ENCODE peak calls at places on chromosomes 12 and 14, in four cellular contexts. W is A549, J is hepatocyte, L is mesothelial cell of epicardium. N is an unnamed sample.

GRCh38 chr12:108605000-108605689 is 7.3 kb upstream of the TMEM119 start:
- DNase-seq in W (no peak), J (no peak), L (no peak), N (no peak)

GRCh38 chr12:15856097-15856982 is 25.8 kb upstream of the STRAP start:
- DNase-seq in W (peak; percentile 78), J (peak; percentile 68), L (no peak), N (no peak)

GRCh38 chr12:3607039-3607719 is 116.2 kb downstream of the PRMT8 start:
- DNase-seq in W (no peak), J (no peak), L (no peak), N (no peak)

GRCh38 chr12:20006856-20007255 is 361.5 kb upstream of the PDE3A start:
- DNase-seq in W (no peak), J (no peak), L (no peak), N (no peak)

GRCh38 chr12:30827406-30828055 is 72.8 kb upstream of the CAPRIN2 start:
- DNase-seq in W (no peak), J (no peak), L (no peak), N (no peak)

GRCh38 chr12:50567926-50568325 is 63.1 kb downstream of the DIP2B start:
- DNase-seq in W (peak; percentile 26), J (no peak), L (no peak), N (no peak)

GRCh38 chr12:33047666-33048065 is 151.1 kb upstream of the PKP2 start:
- DNase-seq in W (no peak), J (no peak), L (no peak), N (no peak)

GRCh38 chr12:31773223-31773750 is 44.5 kb upstream of the AMN1 start:
- DNase-seq in W (peak; percentile 64), J (peak; percentile 59), L (no peak), N (no peak)

GRCh38 chr14:21244546-21244945 is 24.7 kb downstream of the HNRNPC start:
- DNase-seq in W (no peak), J (no peak), L (no peak), N (no peak)

GRCh38 chr12:66716522-66716921 is 37.6 kb upstream of the GRIP1 start:
- DNase-seq in W (no peak), J (no peak), L (no peak), N (no peak)

GRCh38 chr14:75333523-75334190 is 55.0 kb downstream of the FOS start:
- DNase-seq in W (no peak), J (no peak), L (no peak), N (peak; percentile 32)

GRCh38 chr12:25257590-25258324 is 7.0 kb upstream of the KRAS start:
- DNase-seq in W (no peak), J (no peak), L (no peak), N (no peak)

GRCh38 chr14:91380610-91381371 is 36.8 kb downstream of the CCDC88C start:
- DNase-seq in W (no peak), J (peak; percentile 36), L (no peak), N (no peak)

GRCh38 chr14:26966942-26967341 is 369.1 kb upstream of the NOVA1 start:
- DNase-seq in W (peak; percentile 58), J (peak; percentile 4), L (no peak), N (no peak)

GRCh38 chr12:48924617-48925217 is 575 bp downstream of the FKBP11 start:
- DNase-seq in W (peak; percentile 62), J (peak; percentile 81), L (peak; percentile 72), N (peak; percentile 69)

GRCh38 chr14:24556756-24557155 is 19.3 kb downstream of the CTSG start:
- DNase-seq in W (no peak), J (no peak), L (no peak), N (no peak)

GRCh38 chr14:99769799-99770198 is 23.4 kb upstream of the EML1 start:
- DNase-seq in W (no peak), J (no peak), L (no peak), N (no peak)

GRCh38 chr14:99609245-99610117 is 5.5 kb upstream of the CCDC85C start:
- DNase-seq in W (peak; percentile 62), J (no peak), L (no peak), N (no peak)

GRCh38 chr12:132162508-132163031 is 18.3 kb downstream of the NOC4L start:
- DNase-seq in W (no peak), J (no peak), L (no peak), N (no peak)

GRCh38 chr12:2286461-2287131 is 233.8 kb downstream of the CACNA1C start:
- DNase-seq in W (no peak), J (no peak), L (no peak), N (no peak)

GRCh38 chr14:66231823-66232222 is 254.3 kb upstream of the CCDC196 start:
- DNase-seq in W (no peak), J (no peak), L (no peak), N (no peak)

GRCh38 chr14:75205586-75205985 is 29.2 kb upstream of the TMED10 start:
- DNase-seq in W (no peak), J (no peak), L (no peak), N (no peak)

GRCh38 chr14:33686856-33687255 is 264.0 kb downstream of the EGLN3 start:
- DNase-seq in W (no peak), J (no peak), L (no peak), N (no peak)

GRCh38 chr14:61064210-61064609 is 83.2 kb downstream of the SLC38A6 start:
- DNase-seq in W (no peak), J (no peak), L (no peak), N (no peak)

GRCh38 chr14:51087024-51087423 is 7.9 kb downstream of the TRIM9 start:
- DNase-seq in W (peak; percentile 82), J (peak; percentile 43), L (no peak), N (no peak)

GRCh38 chr12:124651508-124652273 is 84.3 kb upstream of the NCOR2 start:
- DNase-seq in W (no peak), J (no peak), L (no peak), N (no peak)

GRCh38 chr14:75446447-75446846 is 18.6 kb downstream of the JDP2 start:
- DNase-seq in W (no peak), J (no peak), L (no peak), N (no peak)

GRCh38 chr14:89954045-89955021 is at the start of gene EFCAB11:
- DNase-seq in W (peak; percentile 97), J (peak; percentile 99), L (peak; percentile 96), N (peak; percentile 85)

GRCh38 chr12:124863409-124864325 is at the start of gene SCARB1:
- DNase-seq in W (peak; percentile 85), J (peak; percentile 95), L (peak; percentile 83), N (peak; percentile 80)

GRCh38 chr12:57477710-57478681 is 1.7 kb downstream of the ARHGAP9 start:
- DNase-seq in W (no peak), J (no peak), L (no peak), N (peak; percentile 43)

DNA sequence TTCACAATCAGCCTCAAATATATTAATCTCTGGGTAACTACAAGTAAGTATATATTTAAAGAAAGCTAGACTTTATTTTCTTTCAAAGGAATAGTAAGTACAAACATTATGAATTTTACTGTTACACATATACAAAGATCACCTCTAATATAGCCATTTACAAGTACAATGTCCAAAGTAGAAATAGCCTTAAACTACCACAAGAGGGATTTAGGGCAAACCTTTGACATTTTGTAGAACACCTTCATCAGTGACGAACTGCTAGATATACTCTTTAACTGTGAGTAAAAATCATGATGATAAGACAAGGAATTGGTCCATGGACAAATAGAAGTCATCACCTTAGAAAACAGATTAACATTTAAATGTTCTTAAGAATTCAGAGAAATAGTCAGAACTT is 69.8 kb downstream of the CNTN1 start:
- DNase-seq in W (peak; percentile 32), J (no peak), L (no peak), N (no peak)
- TF ChIP-seq CTCF in W (peak; percentile 9), J (no peak), L (no peak), N (no peak)

DNA sequence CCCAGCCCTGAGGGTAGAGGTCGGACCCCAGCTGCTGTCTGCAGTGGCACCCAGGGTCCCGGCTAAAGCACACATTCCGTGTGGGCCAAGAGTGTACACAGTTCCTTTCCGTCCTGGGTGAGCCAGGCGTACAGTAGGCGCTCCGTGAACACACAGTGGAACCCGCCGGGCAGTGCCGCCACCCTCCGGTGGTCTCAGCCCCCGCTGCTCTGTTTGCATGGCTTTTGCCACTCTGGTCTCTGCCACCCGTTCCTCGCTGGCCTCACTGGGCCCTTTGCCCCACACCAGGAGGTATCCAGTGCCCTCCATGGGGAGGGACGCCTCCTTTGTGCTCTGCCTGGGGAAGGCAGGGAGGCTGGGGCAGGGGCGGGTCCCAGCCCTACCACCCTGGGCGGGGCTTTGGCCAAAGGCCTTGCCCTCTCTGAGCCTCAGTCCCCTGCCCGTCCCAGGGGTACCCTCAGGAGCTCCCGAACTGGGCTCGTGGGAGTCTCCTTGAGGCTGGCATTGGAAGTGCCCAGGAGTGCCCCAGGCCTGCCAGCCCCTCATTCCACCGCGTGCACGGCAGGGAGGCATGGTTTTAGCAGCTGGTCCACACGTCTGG is 13.0 kb downstream of the TRMT61A start:
- DNase-seq in W (no peak), J (no peak), L (no peak), N (no peak)
- TF ChIP-seq CTCF in W (no peak), J (no peak), L (no peak), N (no peak)

GRCh38 chr14:106459971-106460730 is 933.8 kb downstream of the TMEM121 start:
- DNase-seq in W (peak; percentile 21), J (no peak), L (no peak), N (peak; percentile 38)
- TF ChIP-seq CTCF in W (no peak), J (no peak), L (peak; percentile 21), N (no peak)

DNA sequence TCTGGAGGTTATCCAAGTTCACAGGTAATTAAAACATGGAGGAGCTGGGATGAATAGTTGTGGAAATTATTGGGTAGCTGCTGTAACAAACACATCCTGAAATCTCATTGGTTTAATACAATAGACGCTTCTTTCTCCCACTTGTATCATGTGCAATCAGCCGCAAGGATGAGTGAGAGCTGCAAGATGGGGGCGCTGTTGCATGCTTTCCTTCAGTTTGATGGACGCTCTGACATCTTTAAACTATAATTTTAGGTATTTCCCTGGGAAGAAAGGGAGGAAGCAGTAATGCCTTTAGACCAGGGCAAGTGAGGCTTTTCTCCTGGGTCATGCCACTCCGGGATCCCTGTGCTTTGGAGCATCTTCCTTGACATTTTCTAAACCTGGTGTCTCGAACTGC is 178.7 kb downstream of the PAWR start:
- DNase-seq in W (peak; percentile 34), J (no peak), L (no peak), N (no peak)
- TF ChIP-seq CTCF in W (peak; percentile 21), J (no peak), L (no peak), N (no peak)

GRCh38 chr12:21248679-21249078 is 86.0 kb downstream of the SLCO1A2 start:
- DNase-seq in W (peak; percentile 11), J (peak; percentile 9), L (no peak), N (no peak)
- TF ChIP-seq CTCF in W (peak; percentile 36), J (peak; percentile 27), L (no peak), N (no peak)

GRCh38 chr12:113172185-113172584 is 13.1 kb downstream of the DDX54 start:
- DNase-seq in W (no peak), J (no peak), L (no peak), N (no peak)
- TF ChIP-seq CTCF in W (no peak), J (no peak), L (no peak), N (no peak)